ENCODE peak calls at places on chromosomes 5 and 9, in four cellular contexts. One of them, this sample, is unnamed.

GRCh38 chr5:154396128-154396527 is 49.7 kb upstream of the SAP30L start:
- DNase-seq in GM23248: no peak
- DNase-seq in T-cell: no peak
- DNase-seq in adrenal gland: no peak
- DNase-seq in this sample: no peak

GRCh38 chr9:135566552-135566951 is 5.0 kb downstream of the PAEP start:
- DNase-seq in GM23248: no peak
- DNase-seq in T-cell: no peak
- DNase-seq in adrenal gland: no peak
- DNase-seq in this sample: no peak

GRCh38 chr5:81854915-81855314 is 104.0 kb upstream of the SSBP2 start:
- DNase-seq in adrenal gland: no peak
- DNase-seq in GM23248: no peak
- DNase-seq in T-cell: no peak
- DNase-seq in this sample: no peak

GRCh38 chr5:127577458-127577857 is 60.0 kb downstream of the PRRC1 start:
- DNase-seq in adrenal gland: no peak
- DNase-seq in T-cell: no peak
- DNase-seq in GM23248: peak; percentile 49
- DNase-seq in this sample: peak; percentile 24

GRCh38 chr5:6471252-6471651 is 22.6 kb downstream of the UBE2QL1 start:
- DNase-seq in adrenal gland: no peak
- DNase-seq in T-cell: no peak
- DNase-seq in GM23248: no peak
- DNase-seq in this sample: no peak

GRCh38 chr9:120915854-120916495 is 10.6 kb downstream of the TRAF1 start:
- DNase-seq in GM23248: no peak
- DNase-seq in T-cell: no peak
- DNase-seq in adrenal gland: no peak
- DNase-seq in this sample: no peak

GRCh38 chr5:124111886-124112285 is 599.9 kb downstream of the CSNK1G3 start:
- DNase-seq in adrenal gland: no peak
- DNase-seq in GM23248: peak; percentile 20
- DNase-seq in T-cell: no peak
- DNase-seq in this sample: no peak

GRCh38 chr9:120655005-120655622 is 59.2 kb downstream of the MEGF9 start:
- DNase-seq in adrenal gland: no peak
- DNase-seq in T-cell: no peak
- DNase-seq in GM23248: peak; percentile 40
- DNase-seq in this sample: peak; percentile 39

GRCh38 chr5:80967500-80968181 is 7.5 kb downstream of the RASGRF2 start:
- DNase-seq in T-cell: no peak
- DNase-seq in adrenal gland: no peak
- DNase-seq in GM23248: peak; percentile 62
- DNase-seq in this sample: peak; percentile 88

GRCh38 chr5:135013947-135014570 is 20.0 kb downstream of the PITX1 start:
- DNase-seq in T-cell: no peak
- DNase-seq in GM23248: peak; percentile 49
- DNase-seq in adrenal gland: no peak
- DNase-seq in this sample: peak; percentile 38

GRCh38 chr5:83562207-83562606 is 90.7 kb downstream of the VCAN start:
- DNase-seq in GM23248: peak; percentile 39
- DNase-seq in adrenal gland: no peak
- DNase-seq in T-cell: no peak
- DNase-seq in this sample: no peak

GRCh38 chr5:87132696-87133095 is 135.0 kb upstream of the RASA1 start:
- DNase-seq in GM23248: peak; percentile 30
- DNase-seq in T-cell: no peak
- DNase-seq in adrenal gland: no peak
- DNase-seq in this sample: no peak

GRCh38 chr9:37209431-37210386 is 89.3 kb downstream of the ZCCHC7 start:
- DNase-seq in T-cell: no peak
- DNase-seq in GM23248: peak; percentile 17
- DNase-seq in adrenal gland: no peak
- DNase-seq in this sample: peak; percentile 9

GRCh38 chr5:1437452-1437851 is 7.8 kb downstream of the SLC6A3 start:
- DNase-seq in adrenal gland: no peak
- DNase-seq in T-cell: no peak
- DNase-seq in GM23248: peak; percentile 61
- DNase-seq in this sample: no peak

GRCh38 chr5:168269950-168270349 is 21.5 kb upstream of the WWC1 start:
- DNase-seq in GM23248: no peak
- DNase-seq in adrenal gland: no peak
- DNase-seq in T-cell: no peak
- DNase-seq in this sample: peak; percentile 3

GRCh38 chr5:981466-981865 is 27.1 kb upstream of the NKD2 start:
- DNase-seq in adrenal gland: no peak
- DNase-seq in GM23248: no peak
- DNase-seq in T-cell: no peak
- DNase-seq in this sample: no peak

GRCh38 chr9:5440426-5440825 is 2.7 kb upstream of the PLGRKT start:
- DNase-seq in GM23248: no peak
- DNase-seq in adrenal gland: no peak
- DNase-seq in T-cell: no peak
- DNase-seq in this sample: no peak